ENCODE peak calls at places on chromosomes 6 and 20, in five cellular contexts. One of them, this sample, is unnamed. For H3K36me3, the result is how much of the 10 kb centered on the place peaks cover.

GRCh38 chr20:11195899-11196558 is 522.2 kb upstream of the JAG1 start:
- DNase-seq in IMR-90: peak
- DNase-seq in GM12878: no peak
- DNase-seq in fibroblast of lung: peak
- DNase-seq in HCT116: no peak
- DNase-seq in this sample: no peak

GRCh38 chr6:126112171-126112632 is 125.9 kb downstream of the TRMT11 start:
- DNase-seq in fibroblast of lung: peak
- DNase-seq in IMR-90: peak
- DNase-seq in HCT116: no peak
- DNase-seq in GM12878: no peak
- DNase-seq in this sample: no peak

GRCh38 chr6:115945806-115946205 is 114.9 kb downstream of the FRK start:
- DNase-seq in HCT116: no peak
- DNase-seq in GM12878: no peak
- DNase-seq in fibroblast of lung: no peak
- DNase-seq in IMR-90: no peak
- DNase-seq in this sample: no peak

GRCh38 chr6:139007428-139007827 is 19.4 kb upstream of the REPS1 start:
- DNase-seq in fibroblast of lung: no peak
- DNase-seq in HCT116: no peak
- DNase-seq in GM12878: no peak
- DNase-seq in IMR-90: no peak
- DNase-seq in this sample: no peak

GRCh38 chr6:41599015-41599835 is 39.0 kb upstream of the MDFI start:
- DNase-seq in IMR-90: no peak
- DNase-seq in fibroblast of lung: no peak
- DNase-seq in HCT116: no peak
- DNase-seq in GM12878: no peak
- DNase-seq in this sample: no peak

GRCh38 chr6:2840794-2841061 is 935 bp downstream of the SERPINB1 start:
- DNase-seq in HCT116: no peak
- DNase-seq in IMR-90: no peak
- DNase-seq in GM12878: no peak
- DNase-seq in fibroblast of lung: no peak
- DNase-seq in this sample: no peak

GRCh38 chr6:165245287-165245686 is 64.1 kb downstream of the C6orf118 start:
- DNase-seq in HCT116: no peak
- DNase-seq in IMR-90: peak
- DNase-seq in GM12878: no peak
- DNase-seq in fibroblast of lung: peak
- DNase-seq in this sample: no peak

GRCh38 chr20:33021879-33022732 is 9.3 kb upstream of the BPIFB6 start:
- DNase-seq in IMR-90: no peak
- DNase-seq in fibroblast of lung: no peak
- DNase-seq in GM12878: no peak
- DNase-seq in HCT116: no peak
- DNase-seq in this sample: no peak

GRCh38 chr6:160992323-160993314 is 1.1 kb downstream of the MAP3K4 start:
- DNase-seq in fibroblast of lung: peak
- DNase-seq in HCT116: peak
- DNase-seq in IMR-90: peak
- DNase-seq in GM12878: no peak
- DNase-seq in this sample: no peak

GRCh38 chr20:17936791-17937687 is 31.6 kb downstream of the SNX5 start:
- DNase-seq in IMR-90: peak
- DNase-seq in GM12878: no peak
- DNase-seq in HCT116: no peak
- DNase-seq in fibroblast of lung: peak
- DNase-seq in this sample: no peak

GRCh38 chr20:60630609-60631008 is 621.5 kb upstream of the CDH4 start:
- DNase-seq in fibroblast of lung: no peak
- DNase-seq in GM12878: no peak
- DNase-seq in IMR-90: no peak
- DNase-seq in HCT116: no peak
- DNase-seq in this sample: no peak

GRCh38 chr20:2746636-2747265 is 53.7 kb downstream of the CPXM1 start:
- DNase-seq in HCT116: no peak
- DNase-seq in fibroblast of lung: no peak
- DNase-seq in IMR-90: no peak
- DNase-seq in GM12878: no peak
- DNase-seq in this sample: no peak

GRCh38 chr20:57289401-57290177 is 23.1 kb upstream of the BMP7 start:
- DNase-seq in GM12878: no peak
- DNase-seq in fibroblast of lung: no peak
- DNase-seq in HCT116: no peak
- DNase-seq in IMR-90: peak
- DNase-seq in this sample: no peak

GRCh38 chr20:57287007-57287810 is 20.8 kb upstream of the BMP7 start:
- DNase-seq in fibroblast of lung: peak
- DNase-seq in GM12878: no peak
- DNase-seq in HCT116: no peak
- DNase-seq in IMR-90: no peak
- DNase-seq in this sample: no peak

GRCh38 chr20:57290178-57290484 is 23.7 kb upstream of the BMP7 start:
- DNase-seq in fibroblast of lung: no peak
- DNase-seq in GM12878: no peak
- DNase-seq in IMR-90: no peak
- DNase-seq in HCT116: no peak
- DNase-seq in this sample: no peak

GRCh38 chr20:57288676-57289075 is 22.2 kb upstream of the BMP7 start:
- DNase-seq in fibroblast of lung: no peak
- DNase-seq in HCT116: no peak
- DNase-seq in IMR-90: no peak
- DNase-seq in GM12878: no peak
- DNase-seq in this sample: no peak

GRCh38 chr20:57287901-57288300 is 21.5 kb upstream of the BMP7 start:
- DNase-seq in IMR-90: no peak
- DNase-seq in GM12878: no peak
- DNase-seq in HCT116: no peak
- DNase-seq in fibroblast of lung: no peak
- DNase-seq in this sample: no peak
- H3K27ac ChIP-seq in IMR-90: no peak
- H3K27ac ChIP-seq in GM12878: no peak
- H3K27ac ChIP-seq in HCT116: no peak
- H3K27ac ChIP-seq in fibroblast of lung: no peak
- H3K27ac ChIP-seq in this sample: no peak

GRCh38 chr20:25012616-25013189 is 20.2 kb upstream of the APMAP start:
- DNase-seq in GM12878: no peak
- DNase-seq in HCT116: no peak
- DNase-seq in fibroblast of lung: no peak
- DNase-seq in IMR-90: no peak
- DNase-seq in this sample: no peak
- H3K36me3 ChIP-seq in GM12878: under half
- H3K36me3 ChIP-seq in HCT116: under half
- H3K36me3 ChIP-seq in fibroblast of lung: under half
- H3K36me3 ChIP-seq in IMR-90: under half
- H3K36me3 ChIP-seq in this sample: under half

GRCh38 chr20:63854766-63855362 is 6.4 kb upstream of the ABHD16B start:
- DNase-seq in HCT116: no peak
- DNase-seq in GM12878: no peak
- DNase-seq in fibroblast of lung: no peak
- DNase-seq in IMR-90: no peak
- DNase-seq in this sample: no peak
- H2AFZ ChIP-seq in HCT116: no peak
- H2AFZ ChIP-seq in GM12878: peak
- H2AFZ ChIP-seq in fibroblast of lung: no peak
- H2AFZ ChIP-seq in IMR-90: peak
- H2AFZ ChIP-seq in this sample: no peak

DNA sequence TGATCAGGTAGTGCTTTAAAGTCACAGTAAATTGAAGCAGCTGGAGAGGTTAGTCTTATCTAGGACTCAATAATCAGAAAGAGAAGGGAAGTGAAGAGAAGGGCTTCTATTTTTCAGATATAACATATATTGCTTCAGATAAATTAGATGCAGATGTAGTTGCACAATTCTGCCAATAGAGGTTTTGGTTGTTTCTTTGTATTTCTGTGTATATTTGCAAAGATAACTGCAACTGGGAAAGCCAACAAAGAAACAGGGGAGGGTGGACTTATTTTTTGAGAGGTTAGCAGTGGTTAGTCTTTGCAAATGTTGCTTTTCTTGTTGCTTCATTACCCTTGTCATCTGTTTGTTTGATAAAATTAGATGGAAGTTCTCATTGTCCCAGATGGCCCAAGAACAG is 106.6 kb downstream of the ADGRG6 start:
- DNase-seq in GM12878: no peak
- DNase-seq in fibroblast of lung: no peak
- DNase-seq in IMR-90: no peak
- DNase-seq in HCT116: no peak
- DNase-seq in this sample: no peak
- H3K27ac ChIP-seq in GM12878: no peak
- H3K27ac ChIP-seq in fibroblast of lung: no peak
- H3K27ac ChIP-seq in IMR-90: no peak
- H3K27ac ChIP-seq in HCT116: no peak
- H3K27ac ChIP-seq in this sample: no peak

This sample was measured in keratinocyte.